ENCODE peak calls at places on chromosomes 3 and 15, in five cellular contexts. One of them, this sample, is unnamed.

GRCh38 chr3:58281069-58281468 is 25.0 kb upstream of the RPP14 start:
- DNase-seq in K562: no peak
- DNase-seq in GM12878: no peak
- DNase-seq in HepG2: no peak
- DNase-seq in H1: no peak
- DNase-seq in this sample: no peak

GRCh38 chr3:161250116-161250515 is 29.0 kb downstream of the NMD3 start:
- DNase-seq in K562: no peak
- DNase-seq in GM12878: no peak
- DNase-seq in HepG2: no peak
- DNase-seq in H1: no peak
- DNase-seq in this sample: no peak

GRCh38 chr3:123492188-123492587 is 43.3 kb upstream of the ADCY5 start:
- DNase-seq in K562: no peak
- DNase-seq in GM12878: no peak
- DNase-seq in HepG2: no peak
- DNase-seq in H1: no peak
- DNase-seq in this sample: no peak

GRCh38 chr3:48985977-48986376 is 4.1 kb upstream of the P4HTM start:
- DNase-seq in K562: no peak
- DNase-seq in GM12878: no peak
- DNase-seq in HepG2: no peak
- DNase-seq in H1: no peak
- DNase-seq in this sample: no peak

GRCh38 chr15:59339252-59339672 is 33.4 kb downstream of the MYO1E start:
- DNase-seq in K562: no peak
- DNase-seq in GM12878: no peak
- DNase-seq in HepG2: peak
- DNase-seq in H1: no peak
- DNase-seq in this sample: no peak

GRCh38 chr3:156978471-156978961 is 152.4 kb downstream of the LEKR1 start:
- DNase-seq in K562: no peak
- DNase-seq in GM12878: peak
- DNase-seq in HepG2: no peak
- DNase-seq in H1: no peak
- DNase-seq in this sample: no peak

GRCh38 chr15:69463182-69463756 is 10.7 kb downstream of the RPLP1 start:
- DNase-seq in K562: no peak
- DNase-seq in GM12878: no peak
- DNase-seq in HepG2: no peak
- DNase-seq in H1: no peak
- DNase-seq in this sample: no peak

GRCh38 chr3:79380581-79380980 is 387.2 kb downstream of the ROBO1 start:
- DNase-seq in K562: no peak
- DNase-seq in GM12878: no peak
- DNase-seq in HepG2: no peak
- DNase-seq in H1: no peak
- DNase-seq in this sample: no peak

GRCh38 chr3:13894096-13894811 is 14.4 kb upstream of the WNT7A start:
- DNase-seq in K562: no peak
- DNase-seq in GM12878: no peak
- DNase-seq in HepG2: no peak
- DNase-seq in H1: no peak
- DNase-seq in this sample: no peak

DNA sequence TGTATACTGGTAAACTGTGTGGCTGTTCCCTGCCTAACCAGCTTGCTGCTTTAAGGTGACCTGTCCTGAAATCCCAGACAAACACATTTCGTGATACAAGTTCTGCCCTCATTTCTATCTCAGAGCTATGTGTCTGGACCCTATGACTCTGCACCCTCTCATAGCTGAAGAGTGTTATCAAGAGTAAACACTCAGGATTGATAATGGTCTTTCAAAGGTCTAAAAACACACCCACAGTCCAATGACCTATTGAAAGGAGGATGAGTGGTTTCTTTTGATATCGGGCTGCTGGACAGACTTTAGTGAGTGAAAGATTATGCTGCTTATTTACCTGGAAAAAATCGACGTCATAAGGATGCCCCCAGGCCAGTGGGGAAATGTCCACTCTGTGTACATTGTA is 276.2 kb upstream of the MCTP2 start:
- DNase-seq in K562: no peak
- DNase-seq in GM12878: no peak
- DNase-seq in HepG2: peak
- DNase-seq in H1: no peak
- DNase-seq in this sample: no peak
- TF ChIP-seq USF2 in K562: no peak
- TF ChIP-seq USF2 in GM12878: no peak
- TF ChIP-seq USF2 in HepG2: no peak
- TF ChIP-seq USF2 in H1: no peak
- TF ChIP-seq USF2 in this sample: no peak

GRCh38 chr15:97072560-97072959 is 742.1 kb downstream of the NR2F2 start:
- DNase-seq in K562: no peak
- DNase-seq in GM12878: no peak
- DNase-seq in HepG2: no peak
- DNase-seq in H1: no peak
- DNase-seq in this sample: no peak
- TF ChIP-seq ATF3 in K562: no peak
- TF ChIP-seq ATF3 in GM12878: no peak
- TF ChIP-seq ATF3 in HepG2: no peak
- TF ChIP-seq ATF3 in H1: no peak
- TF ChIP-seq ATF3 in this sample: no peak

GRCh38 chr3:82382831-82383230 is 621.4 kb upstream of the GBE1 start:
- DNase-seq in K562: no peak
- DNase-seq in GM12878: no peak
- DNase-seq in HepG2: no peak
- DNase-seq in H1: no peak
- DNase-seq in this sample: no peak

GRCh38 chr3:82378370-82378769 is 616.9 kb upstream of the GBE1 start:
- DNase-seq in K562: no peak
- DNase-seq in GM12878: no peak
- DNase-seq in HepG2: no peak
- DNase-seq in H1: no peak
- DNase-seq in this sample: no peak

GRCh38 chr3:82376883-82377282 is 615.4 kb upstream of the GBE1 start:
- DNase-seq in K562: no peak
- DNase-seq in GM12878: no peak
- DNase-seq in HepG2: no peak
- DNase-seq in H1: no peak
- DNase-seq in this sample: no peak
- TF ChIP-seq USF2 in K562: no peak
- TF ChIP-seq USF2 in GM12878: no peak
- TF ChIP-seq USF2 in HepG2: no peak
- TF ChIP-seq USF2 in H1: no peak
- TF ChIP-seq USF2 in this sample: no peak

GRCh38 chr3:162376761-162377160 is 880.2 kb downstream of the OTOL1 start:
- DNase-seq in K562: no peak
- DNase-seq in GM12878: no peak
- DNase-seq in HepG2: no peak
- DNase-seq in H1: no peak
- DNase-seq in this sample: no peak
- TF ChIP-seq ATF3 in K562: no peak
- TF ChIP-seq ATF3 in GM12878: no peak
- TF ChIP-seq ATF3 in HepG2: no peak
- TF ChIP-seq ATF3 in H1: no peak
- TF ChIP-seq ATF3 in this sample: no peak

DNA sequence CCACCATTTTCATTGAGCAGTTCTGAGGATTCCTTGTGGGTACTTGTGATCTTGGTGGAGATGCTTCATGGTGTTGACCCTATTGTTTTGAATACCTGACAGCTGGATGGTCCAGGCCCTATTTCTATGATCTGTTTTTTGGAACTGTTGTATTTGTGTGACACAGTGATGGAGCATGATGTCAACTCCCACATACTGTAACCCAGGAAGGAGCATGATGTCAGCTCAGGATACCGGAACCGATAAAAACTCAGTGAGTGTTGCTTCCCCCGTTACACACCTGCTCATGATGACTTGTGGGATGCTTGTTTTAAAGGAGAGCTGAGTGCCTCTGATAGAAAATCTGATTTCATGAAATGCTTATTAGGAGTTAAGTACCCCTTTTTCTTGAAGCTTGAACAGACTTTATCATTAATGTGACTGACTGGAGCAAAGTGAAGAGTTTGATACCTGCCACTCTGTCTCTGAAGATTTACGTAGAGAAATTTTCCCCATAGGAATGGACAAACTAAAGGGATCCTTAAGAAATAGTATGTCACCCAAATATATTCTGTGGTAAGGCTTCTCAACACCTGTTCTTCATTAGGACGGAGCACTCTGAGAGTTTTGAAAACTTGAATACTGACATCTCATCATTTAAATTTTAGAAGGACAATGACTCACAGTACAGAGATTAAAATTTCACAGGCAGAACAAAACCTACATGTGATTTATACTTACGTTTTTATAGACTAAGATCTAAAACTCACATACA is 45.3 kb downstream of the ZBTB38 start:
- DNase-seq in K562: no peak
- DNase-seq in GM12878: no peak
- DNase-seq in HepG2: no peak
- DNase-seq in H1: no peak
- DNase-seq in this sample: no peak
- TF ChIP-seq USF2 in K562: no peak
- TF ChIP-seq USF2 in GM12878: no peak
- TF ChIP-seq USF2 in HepG2: no peak
- TF ChIP-seq USF2 in H1: no peak
- TF ChIP-seq USF2 in this sample: no peak

GRCh38 chr3:69948246-69948862 is 51.2 kb upstream of the SAMMSON start:
- DNase-seq in K562: peak
- DNase-seq in GM12878: no peak
- DNase-seq in HepG2: peak
- DNase-seq in H1: no peak
- DNase-seq in this sample: no peak
- TF ChIP-seq ATF3 in K562: no peak
- TF ChIP-seq ATF3 in GM12878: no peak
- TF ChIP-seq ATF3 in HepG2: no peak
- TF ChIP-seq ATF3 in H1: no peak
- TF ChIP-seq ATF3 in this sample: no peak

DNA sequence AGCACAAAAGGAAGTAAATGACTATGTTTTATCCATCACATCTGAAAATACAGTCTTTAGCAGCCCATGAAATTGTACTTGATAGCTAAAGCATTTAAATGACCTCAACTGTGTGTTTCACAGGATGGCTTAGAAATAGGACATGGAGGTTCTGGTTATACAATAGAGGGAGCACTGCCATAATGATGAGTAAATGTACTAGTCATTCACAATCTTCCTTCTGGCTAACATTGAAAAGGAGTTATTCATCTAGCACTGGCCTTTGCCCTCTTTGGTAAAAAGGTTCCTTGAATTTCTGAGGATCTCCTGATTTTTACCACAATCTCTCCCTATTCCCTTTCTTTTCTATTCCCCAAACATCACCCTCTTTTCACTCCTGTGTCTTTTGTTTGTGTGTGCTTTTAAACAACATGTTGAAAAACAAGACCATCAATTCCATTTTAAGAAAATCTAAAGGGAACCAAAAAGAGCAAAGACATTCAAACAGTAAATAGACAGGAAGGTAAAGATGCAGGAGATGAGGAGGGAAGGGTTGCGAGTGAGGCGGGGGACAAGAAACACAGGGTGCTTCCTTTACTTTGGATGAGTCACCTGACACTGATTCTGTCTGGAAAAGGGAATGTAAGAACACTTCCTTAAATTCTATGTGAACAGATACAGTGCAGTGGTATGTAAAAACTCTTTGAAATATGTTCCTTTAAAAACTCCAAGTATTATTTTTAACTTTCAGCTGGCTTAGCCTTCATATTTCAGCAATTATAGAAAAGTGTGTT is 619.0 kb downstream of the MECOM start:
- DNase-seq in K562: no peak
- DNase-seq in GM12878: no peak
- DNase-seq in HepG2: no peak
- DNase-seq in H1: no peak
- DNase-seq in this sample: no peak
- TF ChIP-seq USF2 in K562: no peak
- TF ChIP-seq USF2 in GM12878: no peak
- TF ChIP-seq USF2 in HepG2: no peak
- TF ChIP-seq USF2 in H1: no peak
- TF ChIP-seq USF2 in this sample: no peak

This sample was measured in WTC11.